ENCODE peak calls at places on chromosomes 7 and 10, in eight cellular contexts. S is activated CD4-positive, alpha-beta T cell treated with anti-CD3 and anti-CD28 coated beads, Interleukin-2, amount 50 U/mL, for 1 hour; C is activated CD4-positive, CD25-positive, alpha-beta regulatory T cell; D is SHP77 treated with DMSO at 0.1 percent for 48 hours; U is activated T-helper 9 cell treated with anti-CD3 and anti-CD28 coated beads, Interleukin-2, amount 50 U/mL, for 16 hours; K is fibroblast of lung; M is stimulated activated CD8-positive, alpha-beta memory T cell treated with anti-CD3 and anti-CD28 coated beads, Interleukin-15, amount 100 ng/mL, for 24 hours; L is heart right ventricle. X is an unnamed sample.

GRCh38 chr7:131067220-131067619 is 260.5 kb upstream of the MKLN1 start:
- DNase-seq in S (no peak), U (no peak), K (no peak), L (no peak), C (no peak), D (no peak), M (no peak), X (no peak)

GRCh38 chr7:85773116-85773783 is 586.4 kb upstream of the SEMA3D start:
- DNase-seq in U (no peak), D (no peak), M (no peak), L (no peak), K (peak), S (no peak), C (no peak), X (peak)

GRCh38 chr10:43372751-43373445 is 1.5 kb downstream of the FXYD4 start:
- DNase-seq in U (no peak), D (no peak), M (no peak), S (no peak), L (no peak), K (no peak), C (no peak), X (no peak)

GRCh38 chr10:58951750-58952149 is 224.7 kb upstream of the PHYHIPL start:
- DNase-seq in L (no peak), U (no peak), C (no peak), M (no peak), S (no peak), K (no peak), D (no peak), X (peak)

GRCh38 chr7:157528785-157529341 is 192.1 kb downstream of the DNAJB6 start:
- DNase-seq in M (no peak), S (no peak), U (no peak), D (no peak), L (no peak), K (no peak), C (no peak), X (no peak)

GRCh38 chr7:40546616-40547501 is 412.1 kb downstream of the SUGCT start:
- DNase-seq in S (no peak), C (no peak), M (no peak), U (no peak), K (no peak), L (no peak), D (no peak), X (no peak)

GRCh38 chr7:68411742-68412141 is 1186.5 kb upstream of the AUTS2 start:
- DNase-seq in M (no peak), L (no peak), S (no peak), D (no peak), C (no peak), U (no peak), K (no peak), X (no peak)

GRCh38 chr7:1897076-1897860 is 227.2 kb downstream of the ELFN1 start:
- DNase-seq in L (no peak), M (no peak), U (no peak), C (no peak), K (no peak), D (no peak), S (no peak), X (peak)

GRCh38 chr10:71266918-71267442 is 52.1 kb upstream of the SLC29A3 start:
- DNase-seq in U (no peak), C (no peak), S (no peak), D (no peak), K (peak), M (no peak), L (no peak), X (no peak)

X was measured in astrocyte of the cerebellum.